ENCODE peak calls at places on chromosomes 13 and 19, in five cellular contexts. G is iPS DF 6.9; C is neuronal stem cell; I is HAP-1; H is CD8-positive, alpha-beta T cell. A is an unnamed sample.

GRCh38 chr13:114026128-114026880 is 52.4 kb upstream of the C13orf46 start:
- DNase-seq in G (no peak), C (no peak), I (no peak), H (no peak), A (no peak)

GRCh38 chr19:10086904-10087256 is 763 bp downstream of the SHFL start:
- DNase-seq in G (no peak), C (no peak), I (peak; percentile 22), H (no peak), A (no peak)

GRCh38 chr19:35310331-35310730 is 18.4 kb downstream of the MAG start:
- DNase-seq in G (no peak), C (no peak), I (no peak), H (no peak), A (no peak)

GRCh38 chr19:18029617-18030338 is 21.8 kb downstream of the ARRDC2 start:
- DNase-seq in G (no peak), C (no peak), I (no peak), H (no peak), A (no peak)

GRCh38 chr13:95228130-95228529 is 73.1 kb downstream of the ABCC4 start:
- DNase-seq in G (no peak), C (no peak), I (no peak), H (no peak), A (no peak)

GRCh38 chr13:51148223-51148951 is 37.3 kb upstream of the C13orf42 start:
- DNase-seq in G (peak; percentile 64), C (peak; percentile 11), I (no peak), H (no peak), A (no peak)

GRCh38 chr19:50646074-50646807 is 3.0 kb upstream of the C19orf81 start:
- DNase-seq in G (no peak), C (no peak), I (no peak), H (no peak), A (no peak)

GRCh38 chr13:34897220-34897619 is 44.9 kb upstream of the NBEA start:
- DNase-seq in G (no peak), C (no peak), I (no peak), H (no peak), A (no peak)

GRCh38 chr13:113882716-113883115 is 18.8 kb upstream of the GAS6 start:
- DNase-seq in G (no peak), C (no peak), I (no peak), H (peak; percentile 45), A (no peak)

GRCh38 chr13:22235285-22235949 is 564.5 kb downstream of the FGF9 start:
- DNase-seq in G (peak; percentile 11), C (no peak), I (no peak), H (no peak), A (no peak)

GRCh38 chr19:53554804-53555203 is 16.9 kb downstream of the ZNF331 start:
- DNase-seq in G (no peak), C (no peak), I (no peak), H (no peak), A (no peak)

GRCh38 chr13:98997738-98998641 is 20.1 kb upstream of the DOCK9 start:
- DNase-seq in G (no peak), C (no peak), I (no peak), H (no peak), A (no peak)

GRCh38 chr19:10389863-10390262 is 9.5 kb upstream of the TYK2 start:
- DNase-seq in G (no peak), C (no peak), I (peak; percentile 43), H (no peak), A (no peak)

GRCh38 chr19:13095393-13095784 is 7.3 kb downstream of the LYL1 start:
- DNase-seq in G (no peak), C (no peak), I (no peak), H (no peak), A (no peak)
- H3K4me3 ChIP-seq in G (peak overlapping the region; percentile 31), C (peak overlapping the region; percentile 17), I (no peak overlapping the region), H (no peak overlapping the region), A (peak overlapping the region; percentile 57)

GRCh38 chr19:5125797-5126497 is 157.0 kb downstream of the KDM4B start:
- DNase-seq in G (peak; percentile 58), C (no peak), I (no peak), H (no peak), A (no peak)
- H3K4me3 ChIP-seq in G (no peak overlapping the region), C (no peak overlapping the region), I (no peak overlapping the region), H (no peak overlapping the region), A (no peak overlapping the region)

GRCh38 chr13:45162194-45162593 is 38.7 kb downstream of the KCTD4 start:
- DNase-seq in G (no peak), C (no peak), I (no peak), H (no peak), A (no peak)

DNA sequence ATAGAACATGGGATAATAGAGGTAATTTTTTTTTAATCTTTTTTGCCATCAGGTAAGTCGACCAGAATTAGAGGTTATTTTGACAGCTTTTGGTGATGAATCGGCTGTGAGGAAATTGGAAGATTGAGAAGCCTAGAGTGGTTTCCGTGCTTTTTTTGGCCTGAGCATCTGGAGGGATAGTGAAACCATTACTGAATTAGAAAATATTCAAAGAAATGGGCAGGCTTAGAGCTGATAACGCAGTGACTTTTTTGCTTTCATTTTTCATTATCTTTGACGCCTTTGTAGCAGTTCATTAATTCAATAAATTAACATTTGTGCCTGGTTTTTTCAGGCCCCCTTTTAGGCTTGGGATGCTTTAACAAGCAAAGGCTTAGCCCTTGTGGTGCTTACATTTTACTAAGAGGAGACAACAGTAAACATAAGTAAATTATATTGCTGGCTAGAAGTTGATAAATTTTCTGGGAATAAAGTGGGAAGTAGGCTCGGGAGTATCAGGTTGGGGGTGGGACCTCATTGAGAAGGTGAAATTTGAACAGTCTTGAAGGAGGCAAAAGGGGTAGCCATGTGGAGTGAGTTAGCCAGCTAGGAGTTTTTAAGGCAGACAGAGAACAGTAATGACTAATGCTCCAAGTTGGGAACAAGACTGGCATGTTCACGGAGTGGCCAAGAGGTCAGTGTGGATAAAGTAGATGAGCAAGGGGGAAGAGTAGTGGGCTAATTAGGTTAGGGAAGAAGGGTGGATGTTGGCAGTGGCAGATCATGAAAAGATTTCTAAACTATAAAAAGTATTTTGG is 36.5 kb downstream of the GTF2F2 start:
- DNase-seq in G (no peak), C (no peak), I (no peak), H (no peak), A (no peak)
- H3K4me3 ChIP-seq in G (no peak overlapping the region), C (no peak overlapping the region), I (no peak overlapping the region), H (no peak overlapping the region), A (no peak overlapping the region)

GRCh38 chr19:1510442-1510806 is 2.4 kb downstream of the ADAMTSL5 start:
- DNase-seq in G (no peak), C (no peak), I (peak; percentile 50), H (no peak), A (no peak)
- H3K4me3 ChIP-seq in G (no peak overlapping the region), C (no peak overlapping the region), I (no peak overlapping the region), H (no peak overlapping the region), A (no peak overlapping the region)

GRCh38 chr19:3458595-3459284 is 21.6 kb downstream of the SMIM24 start:
- DNase-seq in G (no peak), C (no peak), I (no peak), H (no peak), A (no peak)

GRCh38 chr19:3459322-3459881 is 20.9 kb downstream of the SMIM24 start:
- DNase-seq in G (no peak), C (no peak), I (no peak), H (no peak), A (peak; percentile 79)

GRCh38 chr19:3457531-3458228 is 22.6 kb downstream of the SMIM24 start:
- DNase-seq in G (no peak), C (no peak), I (no peak), H (no peak), A (no peak)

GRCh38 chr19:3456925-3457530 is 23.3 kb downstream of the SMIM24 start:
- DNase-seq in G (no peak), C (no peak), I (no peak), H (no peak), A (no peak)

DNA sequence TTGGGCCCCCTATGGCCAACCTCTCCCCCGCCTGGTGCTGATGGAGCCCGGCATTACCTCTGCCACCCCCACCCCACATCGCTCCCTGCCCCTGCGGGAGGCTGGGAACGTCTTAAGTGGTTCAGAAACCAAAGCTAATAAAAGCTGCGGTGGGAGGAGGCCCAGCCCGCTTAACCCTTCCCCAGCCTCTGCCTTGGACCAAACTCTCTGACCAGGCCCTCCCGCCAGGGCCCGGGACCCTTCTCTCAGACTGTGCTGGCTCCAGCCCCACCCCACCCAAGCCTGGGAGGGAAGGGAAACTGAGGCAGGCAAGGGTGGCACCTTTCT is 22.1 kb downstream of the SMIM24 start:
- DNase-seq in G (no peak), C (no peak), I (no peak), H (no peak), A (no peak)
- H3K4me3 ChIP-seq in G (no peak overlapping the region), C (no peak overlapping the region), I (no peak overlapping the region), H (no peak overlapping the region), A (no peak overlapping the region)

GRCh38 chr19:58060231-58060630 is 1.1 kb downstream of the ZNF135 start:
- DNase-seq in G (no peak), C (no peak), I (no peak), H (no peak), A (no peak)
- H3K4me3 ChIP-seq in G (no peak overlapping the region), C (no peak overlapping the region), I (no peak overlapping the region), H (no peak overlapping the region), A (peak overlapping the region; percentile 65)

A was measured in lower lobe of right lung.